ENCODE peak calls at places on chromosomes 12 and 14, in six cellular contexts. A is left ventricle myocardium inferior, W is fibroblast of mammary gland, I is ovary, Q is RWPE2, R is left cardiac atrium. L is an unnamed sample.

GRCh38 chr14:84237881-84238280 is 1292.1 kb upstream of the FLRT2 start:
- DNase-seq in A (no peak), W (no peak), I (no peak), Q (no peak), R (no peak), L (no peak)

GRCh38 chr12:91577586-91578539 is 395.2 kb upstream of the DCN start:
- DNase-seq in A (no peak), W (peak), I (no peak), Q (no peak), R (no peak), L (no peak)

GRCh38 chr14:91867316-91867988 is at the start of gene TC2N:
- DNase-seq in A (no peak), W (no peak), I (no peak), Q (no peak), R (no peak), L (no peak)

GRCh38 chr14:90759370-90760054 is 56.7 kb downstream of the TTC7B start:
- DNase-seq in A (no peak), W (peak), I (no peak), Q (no peak), R (no peak), L (no peak)

GRCh38 chr12:74539765-74540526 is 2.3 kb downstream of the ATXN7L3B start:
- DNase-seq in A (no peak), W (no peak), I (no peak), Q (no peak), R (no peak), L (no peak)

GRCh38 chr12:124286946-124287345 is 7.9 kb upstream of the RFLNA start:
- DNase-seq in A (no peak), W (no peak), I (no peak), Q (no peak), R (no peak), L (peak)

GRCh38 chr12:31317471-31318397 is 8.2 kb downstream of the SINHCAF start:
- DNase-seq in A (no peak), W (no peak), I (no peak), Q (no peak), R (no peak), L (no peak)

GRCh38 chr12:4562034-4562657 is at the start of gene DYRK4:
- DNase-seq in A (peak), W (peak), I (peak), Q (peak), R (peak), L (peak)

GRCh38 chr14:100790785-100791667 is 34.9 kb upstream of the MEG3 start:
- DNase-seq in A (no peak), W (peak), I (no peak), Q (peak), R (no peak), L (no peak)

GRCh38 chr14:77113644-77114043 is 15.6 kb downstream of the CIPC start:
- DNase-seq in A (peak), W (no peak), I (no peak), Q (no peak), R (peak), L (no peak)

GRCh38 chr12:15788266-15789214 is 648 bp downstream of the EPS8 start:
- DNase-seq in A (peak), W (peak), I (peak), Q (peak), R (peak), L (peak)

GRCh38 chr14:58198086-58198485 is 1.9 kb upstream of the ACTR10 start:
- DNase-seq in A (no peak), W (no peak), I (no peak), Q (no peak), R (no peak), L (no peak)

GRCh38 chr12:110741795-110742717 is 635 bp downstream of the PPP1CC start:
- DNase-seq in A (no peak), W (peak), I (no peak), Q (no peak), R (no peak), L (peak)

GRCh38 chr14:23319746-23320583 is 1.3 kb upstream of the PABPN1 start:
- DNase-seq in A (no peak), W (no peak), I (peak), Q (no peak), R (no peak), L (no peak)

GRCh38 chr14:105838591-105839424 is 312.4 kb downstream of the TMEM121 start:
- DNase-seq in A (no peak), W (no peak), I (no peak), Q (peak), R (peak), L (no peak)

GRCh38 chr14:101965796-101966718 is 1.7 kb downstream of the DYNC1H1 start:
- DNase-seq in A (no peak), W (peak), I (no peak), Q (no peak), R (no peak), L (no peak)

GRCh38 chr14:41071351-41071750 is 535.3 kb upstream of the LRFN5 start:
- DNase-seq in A (no peak), W (no peak), I (no peak), Q (no peak), R (no peak), L (no peak)

L was measured in aorta.